ENCODE peak calls at places on chromosomes 6 and 20, in four cellular contexts. U is PC-9, Z is ascending aorta, P is Panc1. E is an unnamed sample.

GRCh38 chr6:168871535-168872106 is 382.0 kb downstream of the THBS2 start:
- DNase-seq in U (no peak), Z (no peak), P (no peak), E (no peak)

GRCh38 chr6:160177220-160177619 is 55.6 kb downstream of the SLC22A1 start:
- DNase-seq in U (no peak), Z (no peak), P (no peak), E (no peak)

GRCh38 chr20:16128538-16129106 is 444.6 kb downstream of the KIF16B start:
- DNase-seq in U (no peak), Z (no peak), P (no peak), E (no peak)

GRCh38 chr6:40789143-40789764 is 202.1 kb upstream of the LRFN2 start:
- DNase-seq in U (no peak), Z (no peak), P (no peak), E (no peak)

GRCh38 chr20:37202267-37202943 is 23.1 kb upstream of the MROH8 start:
- DNase-seq in U (peak; percentile 92), Z (peak; percentile 72), P (peak; percentile 46), E (peak; percentile 77)

GRCh38 chr20:48193626-48194025 is 408.3 kb upstream of the SULF2 start:
- DNase-seq in U (no peak), Z (no peak), P (no peak), E (no peak)

GRCh38 chr20:42082611-42083010 is 464.4 kb upstream of the CHD6 start:
- DNase-seq in U (no peak), Z (no peak), P (no peak), E (no peak)

GRCh38 chr6:157990321-157991066 is 8.8 kb downstream of the SYNJ2 start:
- DNase-seq in U (no peak), Z (no peak), P (no peak), E (no peak)

GRCh38 chr20:21323640-21324039 is 20.5 kb downstream of the XRN2 start:
- DNase-seq in U (no peak), Z (no peak), P (no peak), E (peak; percentile 61)

GRCh38 chr6:12504325-12504966 is 212.1 kb upstream of the PHACTR1 start:
- DNase-seq in U (no peak), Z (no peak), P (no peak), E (peak; percentile 12)

GRCh38 chr6:90144396-90144795 is 152.2 kb downstream of the BACH2 start:
- DNase-seq in U (no peak), Z (no peak), P (no peak), E (no peak)

GRCh38 chr6:30881987-30882763 is 2.1 kb upstream of the DDR1 start:
- DNase-seq in U (no peak), Z (peak; percentile 59), P (no peak), E (no peak)

GRCh38 chr6:168988801-168989200 is 264.8 kb downstream of the THBS2 start:
- DNase-seq in U (no peak), Z (no peak), P (no peak), E (no peak)

GRCh38 chr6:235763-236360 is 56.4 kb upstream of the DUSP22 start:
- DNase-seq in U (no peak), Z (no peak), P (no peak), E (no peak)

GRCh38 chr6:43200541-43200940 is 18.5 kb downstream of the CUL9 start:
- DNase-seq in U (no peak), Z (no peak), P (no peak), E (no peak)

GRCh38 chr20:61950631-61951010 is 115.1 kb downstream of the TAF4 start:
- DNase-seq in U (no peak), Z (peak; percentile 39), P (no peak), E (no peak)

GRCh38 chr6:6007311-6008113 is 787 bp upstream of the NRN1 start:
- DNase-seq in U (no peak), Z (no peak), P (no peak), E (no peak)

GRCh38 chr6:51045548-51045947 is 226.9 kb downstream of the TFAP2B start:
- DNase-seq in U (no peak), Z (no peak), P (no peak), E (no peak)

GRCh38 chr6:14269434-14269833 is 151.9 kb downstream of the CD83 start:
- DNase-seq in U (no peak), Z (no peak), P (no peak), E (no peak)

GRCh38 chr6:89951574-89952360 is 57.5 kb downstream of the GJA10 start:
- DNase-seq in U (no peak), Z (no peak), P (no peak), E (no peak)

GRCh38 chr6:32845381-32845884 is 1.6 kb upstream of the PSMB8 start:
- DNase-seq in U (no peak), Z (no peak), P (no peak), E (no peak)

GRCh38 chr20:35669681-35670080 is 5.0 kb upstream of the CPNE1 start:
- DNase-seq in U (no peak), Z (no peak), P (no peak), E (no peak)

DNA sequence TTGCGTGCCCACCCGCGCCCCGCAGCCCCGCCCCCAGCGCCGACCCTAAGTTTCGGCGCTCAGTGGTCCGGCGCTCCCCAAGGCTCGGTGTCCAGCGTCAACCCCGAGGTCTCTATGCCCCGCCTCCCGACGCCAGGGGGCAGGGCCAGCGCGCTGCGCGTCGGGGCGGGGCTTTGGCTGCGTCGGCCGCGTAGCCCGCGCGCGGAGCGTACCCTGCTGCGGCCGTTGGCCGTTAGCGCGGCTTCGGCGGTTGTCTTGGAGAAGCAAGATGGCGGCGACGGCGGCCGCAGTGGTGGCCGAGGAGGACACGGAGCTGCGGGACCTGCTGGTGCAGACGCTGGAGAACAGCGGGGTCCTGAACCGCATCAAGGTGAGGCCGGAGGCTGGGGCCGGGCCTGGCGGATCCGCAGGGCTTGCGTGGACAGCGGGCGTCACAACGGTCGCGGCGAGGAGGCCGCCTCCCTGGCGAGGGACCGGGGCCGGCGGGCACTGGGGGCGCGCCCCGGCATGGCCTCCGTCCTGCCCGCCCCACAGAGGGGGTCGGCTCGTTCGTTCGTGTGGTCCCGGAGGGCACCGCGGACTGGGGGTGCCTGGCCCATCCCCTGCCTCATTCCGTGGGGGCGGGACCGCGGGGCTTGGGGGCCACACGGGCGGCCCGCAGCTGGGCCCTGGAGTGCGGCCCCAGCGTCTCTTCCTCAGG is at the start of gene CEP43:
- DNase-seq in U (peak; percentile 77), Z (peak; percentile 96), P (peak; percentile 78), E (peak; percentile 27)
- TF ChIP-seq CTCF in U (no peak), Z (no peak), P (no peak), E (no peak)

GRCh38 chr6:63598001-63598250 is 25.6 kb downstream of the LOC128125822 start:
- DNase-seq in U (no peak), Z (no peak), P (no peak), E (peak; percentile 36)

GRCh38 chr6:63598251-63599036 is 26.2 kb downstream of the LOC128125822 start:
- DNase-seq in U (peak; percentile 57), Z (peak; percentile 75), P (peak; percentile 77), E (peak; percentile 18)

GRCh38 chr6:63599243-63599642 is 27.0 kb downstream of the LOC128125822 start:
- DNase-seq in U (no peak), Z (no peak), P (no peak), E (no peak)

GRCh38 chr6:63597142-63598000 is 25.1 kb downstream of the LOC128125822 start:
- DNase-seq in U (peak; percentile 58), Z (no peak), P (no peak), E (peak; percentile 61)
- H3K4me3 ChIP-seq in U (peak overlapping the region; percentile 57), Z (peak overlapping the region; percentile 65), P (peak overlapping the region; percentile 81), E (peak overlapping the region; percentile 66)

GRCh38 chr6:46451343-46451742 is 39.9 kb downstream of the RCAN2 start:
- DNase-seq in U (no peak), Z (no peak), P (no peak), E (no peak)
- TF ChIP-seq CTCF in U (no peak), Z (no peak), P (no peak), E (no peak)

GRCh38 chr20:45959126-45959525 is 12.9 kb downstream of the ZNF335 start:
- DNase-seq in U (peak; percentile 30), Z (peak; percentile 58), P (no peak), E (no peak)

GRCh38 chr20:45959956-45960630 is 11.9 kb downstream of the ZNF335 start:
- DNase-seq in U (peak; percentile 23), Z (peak; percentile 60), P (no peak), E (no peak)

GRCh38 chr20:45962031-45962755 is 9.8 kb downstream of the ZNF335 start:
- DNase-seq in U (peak; percentile 11), Z (peak; percentile 47), P (no peak), E (no peak)

GRCh38 chr20:45957021-45957941 is 14.7 kb downstream of the ZNF335 start:
- DNase-seq in U (no peak), Z (peak; percentile 60), P (no peak), E (no peak)

GRCh38 chr20:45958593-45958992 is 13.4 kb downstream of the ZNF335 start:
- DNase-seq in U (peak; percentile 21), Z (peak; percentile 38), P (no peak), E (no peak)
- H3K4me3 ChIP-seq in U (no peak overlapping the region), Z (no peak overlapping the region), P (no peak overlapping the region), E (no peak overlapping the region)

DNA sequence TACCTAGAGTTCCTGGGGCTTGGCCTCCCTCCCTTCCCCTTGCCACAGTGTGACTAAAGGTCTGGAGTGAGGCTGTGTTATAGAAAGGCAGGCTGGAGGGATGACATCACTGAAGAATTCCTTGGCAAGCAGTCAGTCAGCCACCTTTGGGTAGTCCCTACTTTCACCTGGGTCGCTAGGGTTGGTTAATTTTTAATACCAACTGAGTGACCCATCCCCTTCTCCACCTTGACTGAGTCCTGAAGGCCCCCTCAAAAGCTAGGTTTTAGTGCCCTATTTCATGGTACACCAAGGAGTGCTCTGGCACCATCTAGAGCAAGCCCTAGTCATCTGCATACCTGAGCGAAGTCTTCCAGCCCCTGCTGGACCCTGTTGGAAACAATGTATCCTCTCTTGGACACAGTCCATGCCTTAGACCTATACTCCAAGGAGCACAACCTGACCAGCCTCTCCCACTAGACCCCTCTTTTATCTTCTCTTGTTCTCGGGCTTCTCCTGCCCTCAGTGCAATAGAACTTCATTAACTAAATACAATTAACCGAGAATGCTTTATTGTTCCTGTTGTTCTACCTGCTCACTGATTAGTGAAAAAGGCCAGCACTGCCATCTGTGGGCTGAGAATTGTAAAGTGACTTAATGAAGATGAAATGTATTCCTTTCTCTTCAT is 44.6 kb downstream of the RIN2 start:
- DNase-seq in U (peak; percentile 68), Z (no peak), P (no peak), E (peak; percentile 70)
- TF ChIP-seq CTCF in U (peak; percentile 71), Z (no peak), P (peak; percentile 63), E (peak; percentile 75)

DNA sequence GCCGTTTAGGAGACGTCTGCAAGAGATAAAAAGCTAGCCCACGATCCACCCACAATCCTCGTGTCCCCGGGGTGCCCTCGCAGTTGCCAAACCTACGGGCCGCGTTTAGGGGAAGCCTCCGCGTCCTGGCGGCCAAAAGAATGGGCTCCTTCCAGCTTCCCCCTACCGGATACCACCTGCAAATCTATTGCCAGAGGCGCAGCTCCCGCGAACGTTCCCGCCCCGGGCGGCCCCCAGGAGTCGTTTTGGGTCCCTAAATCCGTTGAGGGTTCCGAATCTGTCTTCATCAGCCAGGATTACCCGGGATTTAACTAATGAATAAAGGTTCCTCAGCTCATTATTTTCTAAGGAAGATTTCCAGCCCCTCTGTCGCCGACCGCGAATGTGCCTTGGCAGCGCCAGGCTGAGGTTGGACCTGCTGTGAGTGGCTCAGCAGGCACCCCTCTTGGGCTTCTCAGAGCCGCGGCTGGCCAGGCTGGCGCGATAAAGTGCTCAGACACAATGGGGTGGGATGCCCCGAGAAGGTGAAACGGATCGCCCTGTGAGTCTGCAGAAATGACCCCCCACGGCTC is 2.8 kb upstream of the VSX1 start:
- DNase-seq in U (no peak), Z (no peak), P (no peak), E (no peak)
- H3K4me3 ChIP-seq in U (no peak overlapping the region), Z (no peak overlapping the region), P (peak overlapping the region; percentile 67), E (no peak overlapping the region)